ENCODE peak calls at places on chromosomes 4 and X, in five cellular contexts. D is GM12878, T is H1, B is K562, Q is HepG2. O is an unnamed sample. For H3K27me3, the result is how much of the 10 kb centered on the place peaks cover.

GRCh38 chrX:63408050-63408449 is 56.9 kb upstream of the SPIN4 start:
- DNase-seq in Q (no peak), B (no peak), D (no peak), T (no peak), O (peak)

GRCh38 chrX:9310596-9310995 is 154.3 kb upstream of the TBL1X start:
- DNase-seq in Q (no peak), T (no peak), B (no peak), D (no peak), O (no peak)

GRCh38 chr4:173189117-173189693 is 20.6 kb downstream of the GALNT7 start:
- DNase-seq in B (no peak), T (no peak), Q (no peak), D (no peak), O (no peak)

GRCh38 chr4:632391-632790 is 7.0 kb downstream of the PDE6B start:
- DNase-seq in B (no peak), T (no peak), D (no peak), Q (no peak), O (no peak)

GRCh38 chr4:11073621-11074051 is 355.1 kb downstream of the HS3ST1 start:
- DNase-seq in B (no peak), T (no peak), Q (no peak), D (no peak), O (peak)

GRCh38 chr4:186009976-186010375 is 59.0 kb upstream of the TLR3 start:
- DNase-seq in D (no peak), B (no peak), T (no peak), Q (no peak), O (no peak)

GRCh38 chr4:149823770-149824221 is 8.2 kb upstream of the IQCM start:
- DNase-seq in B (no peak), D (no peak), T (no peak), Q (no peak), O (no peak)

GRCh38 chr4:10746371-10747143 is 62.0 kb upstream of the CLNK start:
- DNase-seq in T (no peak), D (no peak), B (no peak), Q (no peak), O (no peak)

GRCh38 chr4:140358281-140358680 is 15.2 kb upstream of the SCOC start:
- DNase-seq in T (no peak), B (no peak), D (no peak), Q (no peak), O (no peak)

GRCh38 chrX:12446342-12447075 is 308.2 kb downstream of the FRMPD4 start:
- DNase-seq in T (no peak), Q (no peak), B (no peak), D (no peak), O (no peak)

GRCh38 chr4:168528131-168528949 is 31.5 kb downstream of the PALLD start:
- DNase-seq in Q (no peak), D (no peak), T (no peak), B (no peak), O (no peak)

GRCh38 chr4:41819621-41820020 is 71.1 kb upstream of the PHOX2B start:
- DNase-seq in D (no peak), Q (no peak), T (no peak), B (no peak), O (no peak)

GRCh38 chrX:12946838-12947544 is 27.9 kb upstream of the TMSB4X start:
- DNase-seq in Q (peak), T (peak), D (peak), B (peak), O (peak)

GRCh38 chrX:42825201-42825600 is 47.2 kb upstream of the PPP1R2C start:
- DNase-seq in D (no peak), Q (peak), T (no peak), B (no peak), O (no peak)

GRCh38 chrX:42821803-42822443 is 44.0 kb upstream of the PPP1R2C start:
- DNase-seq in D (no peak), T (no peak), B (no peak), Q (no peak), O (no peak)

GRCh38 chrX:42823443-42823842 is 45.5 kb upstream of the PPP1R2C start:
- DNase-seq in B (no peak), D (no peak), Q (no peak), T (no peak), O (no peak)

GRCh38 chrX:42824541-42824940 is 46.6 kb upstream of the PPP1R2C start:
- DNase-seq in Q (no peak), B (no peak), T (no peak), D (no peak), O (no peak)
- H3K27me3 ChIP-seq in Q (under half), B (under half), T (under half), D (under half), O (under half)

DNA sequence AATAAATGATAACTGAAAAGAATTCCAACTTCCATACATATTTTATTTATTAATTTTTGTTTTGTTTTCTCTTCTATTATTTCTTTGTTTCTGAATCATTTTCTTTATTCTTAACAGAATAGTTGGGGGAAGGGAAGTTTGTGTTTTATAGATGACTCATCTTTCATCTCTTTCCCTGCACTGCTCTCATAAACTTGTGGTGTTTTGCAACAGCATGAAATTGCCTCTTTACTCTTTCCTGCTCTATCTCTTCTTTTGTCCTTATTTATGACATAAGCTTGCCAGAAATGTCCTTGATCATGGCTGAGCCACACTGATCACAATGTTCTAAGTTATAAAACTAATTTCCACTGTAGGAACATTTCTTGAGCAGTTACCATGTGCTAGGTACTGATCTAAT is 22.3 kb downstream of the QRFPR start:
- DNase-seq in D (no peak), B (no peak), T (no peak), Q (no peak), O (no peak)
- TF ChIP-seq CREB1 in D (no peak), B (no peak), T (no peak), Q (no peak), O (no peak)

DNA sequence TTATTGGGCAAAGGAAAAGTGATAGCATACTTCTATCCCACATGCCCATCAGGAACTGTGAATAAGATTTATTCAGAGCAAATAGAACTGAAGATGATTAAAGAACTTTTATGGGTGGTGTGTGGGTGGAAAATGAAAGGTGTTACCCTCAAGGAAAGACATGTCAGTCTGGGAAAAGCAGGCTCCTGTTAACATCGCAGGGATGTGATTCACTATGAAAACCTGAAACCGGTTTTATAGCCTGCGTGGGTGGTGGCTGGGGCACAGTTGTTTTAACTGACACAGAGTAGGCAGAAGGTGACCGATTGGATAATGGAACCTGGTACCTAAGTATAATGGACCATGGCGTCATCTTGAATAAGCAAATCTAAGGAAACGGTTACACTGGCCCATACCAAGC is 61.3 kb upstream of the CASK start:
- DNase-seq in T (no peak), D (no peak), Q (no peak), B (no peak), O (no peak)
- H3K27me3 ChIP-seq in T (under half), D (under half), Q (under half), B (under half), O (under half)

GRCh38 chr4:5754529-5754881 is 43.5 kb downstream of the EVC start:
- DNase-seq in Q (no peak), T (no peak), D (no peak), B (no peak), O (no peak)
- TF ChIP-seq CREB1 in Q (no peak), T (no peak), D (no peak), B (no peak), O (no peak)

DNA sequence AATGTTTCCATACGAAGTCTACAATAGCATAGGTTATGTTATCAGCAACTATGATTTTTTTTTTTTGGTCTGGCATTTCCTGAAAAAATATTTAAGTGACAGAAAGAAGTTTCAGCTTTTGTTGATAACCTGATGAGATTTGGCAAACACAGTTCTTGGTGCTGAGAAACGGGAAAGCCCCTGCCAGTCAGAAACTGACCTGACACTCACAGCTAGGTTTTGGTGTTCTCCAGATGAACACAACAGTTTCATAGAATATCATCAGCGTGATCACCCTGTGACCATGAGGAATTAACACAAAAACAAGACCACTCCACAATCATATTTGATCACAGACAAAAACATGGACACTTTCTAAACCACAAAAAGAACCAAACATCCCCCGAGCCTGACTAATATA is 152.5 kb upstream of the DCAF8L1 start:
- DNase-seq in Q (no peak), D (no peak), T (no peak), B (no peak), O (no peak)
- H3K27me3 ChIP-seq in Q (under half), D (under half), T (under half), B (under half), O (under half)

GRCh38 chrX:65407157-65407626 is 127.4 kb downstream of the LAS1L start:
- DNase-seq in D (no peak), Q (no peak), T (peak), B (no peak), O (peak)

GRCh38 chrX:65406532-65406931 is 128.1 kb downstream of the LAS1L start:
- DNase-seq in Q (no peak), T (peak), D (no peak), B (no peak), O (peak)
- TF ChIP-seq CREB1 in Q (no peak), T (no peak), D (no peak), B (no peak), O (no peak)

DNA sequence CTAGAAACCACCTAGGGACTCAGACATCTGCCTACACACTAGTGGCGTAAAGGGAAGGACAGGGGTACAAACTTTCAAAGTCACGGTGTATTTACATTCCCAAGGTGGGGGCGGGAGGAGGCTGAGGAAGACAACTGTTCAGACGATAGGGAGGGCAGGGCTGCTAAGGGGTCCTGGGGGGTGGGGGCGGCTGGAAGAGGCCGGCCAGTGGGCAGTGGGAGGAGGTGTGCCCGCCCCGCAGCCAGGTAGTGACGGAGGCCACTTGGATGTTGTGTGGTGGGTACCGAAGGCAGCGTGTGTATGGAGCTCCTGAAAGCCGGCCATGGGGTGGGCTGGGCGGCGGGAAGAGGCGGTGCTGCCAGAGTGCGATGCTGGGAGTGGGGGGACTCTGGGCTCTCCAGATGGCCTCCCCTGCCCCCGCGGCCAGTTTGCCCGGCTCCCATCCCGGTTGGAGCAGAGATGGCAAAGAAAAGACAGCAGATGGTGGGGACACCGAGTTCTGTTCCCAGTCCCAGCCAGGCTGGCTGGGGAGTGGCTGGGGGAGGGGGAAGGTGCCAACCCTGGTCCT is 24.2 kb downstream of the L1CAM start:
- DNase-seq in D (no peak), B (no peak), Q (no peak), T (no peak), O (no peak)
- H3K27me3 ChIP-seq in D (under half), B (under half), Q (under half), T (under half), O (under half)

GRCh38 chr4:183398298-183399129 is 45.9 kb upstream of the CDKN2AIP start:
- DNase-seq in B (peak), D (no peak), T (peak), Q (peak), O (peak)
- TF ChIP-seq CREB1 in B (no peak), D (no peak), T (no peak), Q (no peak), O (peak)

GRCh38 chr4:48484494-48485168 is 1.5 kb downstream of the SLC10A4 start:
- DNase-seq in B (no peak), D (no peak), Q (no peak), T (peak), O (peak)
- H3K27me3 ChIP-seq in B (under half), D (under half), Q (under half), T (half or more), O (half or more)

O was measured in GM23338.